ENCODE peak calls at places on chromosomes 1 and 21, in ten cellular contexts. L is uterus; X is BJ; A is lung; Z is CD8-positive, alpha-beta T cell; N is endothelial cell; U is activated B cell treated with CpG ODN at 0.5 μM for 24 hours; Q is neural progenitor cell; W is kidney; J is CD4-positive, alpha-beta T cell. C is an unnamed sample.

GRCh38 chr1:112515311-112516009 is 6.7 kb downstream of the WNT2B start:
- DNase-seq in X (no peak), U (no peak), A (no peak), N (no peak), Z (no peak), W (no peak), J (no peak), L (no peak), Q (peak), C (no peak)

GRCh38 chr1:38990401-38990745 is 703 bp upstream of the AKIRIN1 start:
- DNase-seq in X (no peak), L (no peak), Q (no peak), J (no peak), Z (no peak), W (no peak), N (no peak), U (no peak), A (no peak), C (no peak)

GRCh38 chr1:246117066-246117791 is 389.9 kb downstream of the SMYD3 start:
- DNase-seq in L (no peak), U (no peak), W (no peak), J (peak), Z (peak), N (peak), A (peak), Q (peak), X (no peak), C (no peak)

GRCh38 chr1:63593887-63594617 is 841 bp downstream of the PGM1 start:
- DNase-seq in Z (peak), J (peak), N (peak), A (peak), W (peak), U (peak), L (peak), X (no peak), Q (peak), C (peak)

GRCh38 chr1:100145116-100145515 is 12.2 kb downstream of the TRMT13 start:
- DNase-seq in N (no peak), L (no peak), J (no peak), Q (no peak), A (no peak), X (no peak), W (no peak), Z (no peak), U (no peak), C (no peak)

GRCh38 chr1:84780000-84780716 is 89.9 kb upstream of the SSX2IP start:
- DNase-seq in X (no peak), W (no peak), A (no peak), J (no peak), Z (no peak), L (no peak), Q (no peak), U (no peak), N (no peak), C (no peak)

GRCh38 chr21:27269646-27270045 is 302.8 kb upstream of the ADAMTS5 start:
- DNase-seq in A (no peak), W (no peak), Z (no peak), L (no peak), U (no peak), X (peak), Q (no peak), N (no peak), J (no peak), C (no peak)

GRCh38 chr1:70503358-70503757 is 92.3 kb downstream of the CTH start:
- DNase-seq in Z (no peak), X (no peak), J (no peak), W (no peak), L (no peak), Q (no peak), N (no peak), A (no peak), U (no peak), C (no peak)

GRCh38 chr1:200784576-200784975 is 45.9 kb downstream of the CAMSAP2 start:
- DNase-seq in U (no peak), N (no peak), X (no peak), Z (no peak), L (no peak), J (no peak), W (no peak), A (no peak), Q (no peak), C (no peak)

GRCh38 chr1:111621050-111621449 is 1.5 kb downstream of the RAP1A start:
- DNase-seq in A (no peak), W (no peak), J (no peak), N (no peak), X (no peak), L (no peak), Q (no peak), Z (no peak), U (no peak), C (no peak)

GRCh38 chr1:15362737-15363128 is 47.0 kb upstream of the EFHD2 start:
- DNase-seq in J (no peak), X (no peak), Q (no peak), N (no peak), W (peak), U (no peak), L (no peak), Z (no peak), A (no peak), C (no peak)

GRCh38 chr1:236213534-236213933 is 68.2 kb downstream of the ERO1B start:
- DNase-seq in A (no peak), W (no peak), Q (no peak), L (no peak), X (no peak), U (no peak), J (no peak), Z (no peak), N (no peak), C (no peak)

GRCh38 chr1:16212251-16212961 is at the start of gene ARHGEF19:
- DNase-seq in Q (peak), A (peak), U (no peak), N (no peak), Z (no peak), W (peak), J (no peak), X (no peak), L (no peak), C (no peak)

GRCh38 chr1:214579183-214579582 is 23.8 kb upstream of the CENPF start:
- DNase-seq in A (no peak), L (no peak), J (no peak), X (no peak), N (no peak), W (no peak), Z (no peak), Q (no peak), U (no peak), C (no peak)

GRCh38 chr21:25859264-25859931 is 124.6 kb downstream of the GABPA start:
- DNase-seq in L (no peak), A (no peak), N (no peak), X (no peak), U (no peak), W (no peak), J (no peak), Q (no peak), Z (no peak), C (no peak)

GRCh38 chr1:233543338-233544255 is 70.3 kb upstream of the KCNK1 start:
- DNase-seq in W (no peak), N (no peak), U (no peak), L (peak), X (peak), Z (no peak), J (no peak), A (no peak), Q (no peak), C (no peak)

GRCh38 chr1:62962794-62963776 is 179.2 kb downstream of the ATG4C start:
- DNase-seq in X (no peak), J (no peak), U (no peak), N (peak), W (no peak), Z (no peak), A (no peak), Q (peak), L (no peak), C (no peak)

GRCh38 chr1:181459067-181459466 is 24.2 kb upstream of the CACNA1E start:
- DNase-seq in A (no peak), J (no peak), Z (no peak), N (no peak), W (no peak), Q (no peak), U (no peak), L (no peak), X (no peak), C (no peak)

GRCh38 chr1:183652547-183653467 is at the start of gene APOBEC4:
- DNase-seq in U (no peak), Z (no peak), N (no peak), L (no peak), A (no peak), J (no peak), Q (no peak), W (no peak), X (no peak), C (no peak)

GRCh38 chr1:183652107-183652506 is 1.0 kb downstream of the APOBEC4 start:
- DNase-seq in Q (no peak), W (no peak), X (no peak), N (no peak), J (no peak), U (no peak), A (no peak), L (no peak), Z (no peak), C (no peak)

GRCh38 chr1:183653876-183654451 is 848 bp upstream of the APOBEC4 start:
- DNase-seq in Z (no peak), W (no peak), U (no peak), Q (no peak), J (no peak), L (no peak), X (no peak), A (no peak), N (no peak), C (no peak)

GRCh38 chr1:183651621-183652020 is 1.5 kb downstream of the APOBEC4 start:
- DNase-seq in L (no peak), W (no peak), U (no peak), X (no peak), Z (no peak), Q (no peak), N (no peak), J (no peak), A (no peak), C (no peak)

GRCh38 chr1:183653468-183653794 is 315 bp upstream of the APOBEC4 start:
- DNase-seq in Z (no peak), X (no peak), W (no peak), J (no peak), A (no peak), U (no peak), N (no peak), Q (no peak), L (no peak), C (no peak)
- TF ChIP-seq CTCF in Z (no peak), X (no peak), W (no peak), J (no peak), A (no peak), U (no peak), N (no peak), Q (no peak), L (no peak), C (no peak)

GRCh38 chr1:9717193-9718005 is 65.9 kb downstream of the PIK3CD start:
- DNase-seq in U (peak), Z (peak), W (peak), J (peak), X (no peak), Q (no peak), N (no peak), A (peak), L (no peak), C (peak)
- TF ChIP-seq CTCF in U (no peak), Z (no peak), W (no peak), J (no peak), X (no peak), Q (no peak), N (no peak), A (no peak), L (no peak), C (no peak)

DNA sequence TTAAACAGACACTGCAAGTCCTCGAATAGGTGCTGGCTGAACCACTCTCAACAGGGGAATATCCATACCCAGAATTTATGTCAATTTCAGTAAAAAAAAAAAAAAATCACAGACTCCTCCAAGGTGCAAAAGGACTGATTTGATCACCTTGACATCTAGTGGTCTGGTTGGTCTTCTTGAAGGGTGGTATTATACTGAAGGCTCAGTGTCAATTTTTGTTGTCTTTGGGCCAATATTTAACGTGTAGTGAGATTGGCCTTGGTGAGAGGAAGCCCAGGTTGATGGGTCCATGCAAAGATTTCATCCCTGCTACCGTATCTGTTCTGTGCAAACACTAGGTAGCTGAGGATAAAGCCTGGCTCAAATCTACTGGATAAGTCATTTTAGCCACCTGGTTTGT is 4.0 kb upstream of the GBP5 start:
- DNase-seq in Z (no peak), Q (no peak), U (no peak), A (no peak), L (no peak), W (no peak), X (no peak), N (no peak), J (no peak), C (no peak)
- TF ChIP-seq CTCF in Z (no peak), Q (no peak), U (no peak), A (no peak), L (no peak), W (no peak), X (no peak), N (no peak), J (no peak), C (no peak)

GRCh38 chr1:212583643-212584042 is 24.9 kb upstream of the ATF3 start:
- DNase-seq in L (no peak), Z (no peak), U (no peak), A (no peak), Q (no peak), W (no peak), X (no peak), J (no peak), N (no peak), C (no peak)
- TF ChIP-seq CTCF in L (no peak), Z (no peak), U (no peak), A (no peak), Q (no peak), W (no peak), X (no peak), J (no peak), N (no peak), C (no peak)

GRCh38 chr1:26991310-26992116 is 2.0 kb upstream of the TRNP1 start:
- DNase-seq in L (no peak), J (no peak), A (no peak), Q (no peak), X (no peak), W (no peak), N (no peak), U (no peak), Z (no peak), C (peak)
- TF ChIP-seq CTCF in L (no peak), J (no peak), A (no peak), Q (no peak), X (peak), W (no peak), N (no peak), U (no peak), Z (no peak), C (no peak)

DNA sequence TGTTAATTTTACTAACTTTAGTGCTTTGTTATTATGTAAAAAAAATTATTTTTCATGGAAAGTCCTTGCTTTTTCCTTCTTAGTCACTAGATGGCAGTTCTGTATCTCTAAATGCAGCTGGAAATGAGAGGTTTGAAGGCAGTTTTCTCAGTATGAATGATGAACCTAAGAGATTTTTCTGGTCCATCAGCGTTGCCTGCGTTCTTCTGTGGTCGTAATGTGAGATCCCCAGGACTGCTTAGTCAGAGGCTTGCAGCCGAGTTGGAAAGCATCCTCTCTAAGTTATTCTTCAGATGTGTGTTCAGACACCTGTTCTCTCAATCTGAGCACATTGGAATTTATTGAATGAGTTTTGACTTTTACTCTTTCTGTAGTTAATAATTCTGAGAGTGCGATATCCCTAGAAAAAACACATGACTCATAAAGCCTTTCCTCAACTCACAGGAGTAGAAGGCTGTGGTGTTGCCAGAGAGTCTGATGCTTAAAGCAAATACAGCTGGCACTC is 99.2 kb downstream of the FMN2 start:
- DNase-seq in N (no peak), Z (no peak), A (no peak), L (peak), Q (peak), U (no peak), J (no peak), X (peak), W (no peak), C (no peak)
- TF ChIP-seq CTCF in N (peak), Z (no peak), A (no peak), L (peak), Q (peak), U (no peak), J (no peak), X (peak), W (peak), C (no peak)

DNA sequence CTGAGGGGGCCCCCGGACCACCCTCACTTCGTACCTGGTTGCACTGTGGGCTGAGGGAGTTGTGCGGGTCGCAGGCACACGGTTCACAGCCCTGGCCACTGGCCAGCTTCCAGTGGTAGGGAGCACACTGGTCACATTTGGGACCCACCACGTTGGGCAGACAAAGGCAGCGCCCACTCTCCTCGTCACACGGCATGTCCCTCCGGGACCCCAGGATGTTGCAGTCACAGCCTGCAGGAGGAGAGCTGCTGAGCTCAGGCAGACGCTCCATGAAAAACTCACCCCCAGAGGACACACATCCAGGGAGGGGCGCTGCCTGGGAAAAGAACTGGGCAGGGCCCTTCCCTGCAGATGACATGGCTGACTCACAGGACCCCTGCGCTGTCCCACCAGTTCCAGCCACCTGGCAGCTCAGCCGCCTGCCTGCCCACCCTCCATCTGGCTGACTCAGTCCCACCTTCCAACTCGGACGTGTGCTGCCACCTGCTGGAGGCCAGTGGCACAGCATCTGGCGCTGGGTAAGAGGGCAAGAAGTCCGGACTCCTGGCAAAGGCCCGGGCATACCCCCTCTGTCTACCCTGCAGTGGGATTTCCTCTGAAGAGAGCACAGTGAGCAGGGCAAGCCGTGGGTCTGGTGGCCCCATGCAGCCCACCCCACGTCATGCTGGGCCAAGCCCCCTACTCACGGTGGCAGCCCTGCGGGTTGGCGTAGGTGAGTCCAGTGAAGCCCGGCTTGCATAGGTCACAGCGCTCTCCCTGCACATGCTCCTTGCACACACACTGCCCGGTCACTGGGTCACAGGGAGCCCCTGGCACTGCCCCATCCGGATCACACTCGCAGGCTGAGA is 24.7 kb downstream of the LAMB3 start:
- DNase-seq in J (peak), A (peak), U (peak), N (peak), Q (peak), L (peak), W (peak), X (no peak), Z (peak), C (peak)
- TF ChIP-seq CTCF in J (peak), A (peak), U (peak), N (peak), Q (peak), L (peak), W (peak), X (peak), Z (peak), C (peak)

C was measured in CD14-positive monocyte.